ENCODE peak calls at places on chromosomes 12 and 14, in seven cellular contexts. D is endothelial cell of umbilical vein, G is breast epithelium, K is stomach, O is prostate gland, V is transverse colon, X is K562. Q is an unnamed sample.
A peak's percentile ranks its signal among the peaks of the same experiment; 100 is the strongest.

GRCh38 chr12:64531665-64532334 is 78.5 kb upstream of the RASSF3 start:
- DNase-seq in D (no peak), X (no peak), G (no peak), V (no peak), O (no peak), K (no peak), Q (no peak)

GRCh38 chr14:96307434-96307833 is 51.4 kb downstream of the BDKRB1 start:
- DNase-seq in D (no peak), K (no peak), X (no peak), G (no peak), V (no peak), O (no peak), Q (no peak)

GRCh38 chr12:10235761-10236631 is 23.3 kb downstream of the GABARAPL1 start:
- DNase-seq in D (peak; percentile 55), O (no peak), G (no peak), V (no peak), K (peak; percentile 31), X (peak; percentile 44), Q (no peak)

GRCh38 chr12:9052610-9053009 is 63.1 kb downstream of the A2M start:
- DNase-seq in V (no peak), D (no peak), O (no peak), X (no peak), G (no peak), K (no peak), Q (no peak)

GRCh38 chr12:103810108-103810507 is 30.9 kb downstream of the NT5DC3 start:
- DNase-seq in K (no peak), G (no peak), O (no peak), V (no peak), X (no peak), D (no peak), Q (peak; percentile 57)

GRCh38 chr12:22982635-22983034 is 357.7 kb downstream of the ETNK1 start:
- DNase-seq in K (no peak), G (no peak), D (no peak), X (no peak), O (no peak), V (no peak), Q (no peak)

GRCh38 chr14:92925446-92925845 is 2.5 kb downstream of the CHGA start:
- DNase-seq in K (no peak), V (no peak), X (no peak), D (no peak), G (no peak), O (no peak), Q (no peak)

GRCh38 chr14:94767321-94767878 is 2.5 kb downstream of the GSC start:
- DNase-seq in D (no peak), V (no peak), G (no peak), X (no peak), O (no peak), K (no peak), Q (no peak)

GRCh38 chr12:15782667-15783066 is 6.5 kb downstream of the EPS8 start:
- DNase-seq in K (no peak), D (no peak), G (no peak), X (no peak), V (no peak), O (no peak), Q (no peak)
- H3K4me3 ChIP-seq in K (no peak overlapping the region), D (no peak overlapping the region), G (no peak overlapping the region), X (no peak overlapping the region), V (no peak overlapping the region), O (no peak overlapping the region), Q (no peak overlapping the region)

GRCh38 chr12:114479831-114480230 is 73.9 kb upstream of the TBX5 start:
- DNase-seq in D (no peak), O (no peak), V (no peak), G (no peak), K (no peak), X (no peak), Q (no peak)
- TF ChIP-seq POLR2AphosphoS5 in D (no peak), O (no peak), V (no peak), G (no peak), K (no peak), X (no peak), Q (no peak)

DNA sequence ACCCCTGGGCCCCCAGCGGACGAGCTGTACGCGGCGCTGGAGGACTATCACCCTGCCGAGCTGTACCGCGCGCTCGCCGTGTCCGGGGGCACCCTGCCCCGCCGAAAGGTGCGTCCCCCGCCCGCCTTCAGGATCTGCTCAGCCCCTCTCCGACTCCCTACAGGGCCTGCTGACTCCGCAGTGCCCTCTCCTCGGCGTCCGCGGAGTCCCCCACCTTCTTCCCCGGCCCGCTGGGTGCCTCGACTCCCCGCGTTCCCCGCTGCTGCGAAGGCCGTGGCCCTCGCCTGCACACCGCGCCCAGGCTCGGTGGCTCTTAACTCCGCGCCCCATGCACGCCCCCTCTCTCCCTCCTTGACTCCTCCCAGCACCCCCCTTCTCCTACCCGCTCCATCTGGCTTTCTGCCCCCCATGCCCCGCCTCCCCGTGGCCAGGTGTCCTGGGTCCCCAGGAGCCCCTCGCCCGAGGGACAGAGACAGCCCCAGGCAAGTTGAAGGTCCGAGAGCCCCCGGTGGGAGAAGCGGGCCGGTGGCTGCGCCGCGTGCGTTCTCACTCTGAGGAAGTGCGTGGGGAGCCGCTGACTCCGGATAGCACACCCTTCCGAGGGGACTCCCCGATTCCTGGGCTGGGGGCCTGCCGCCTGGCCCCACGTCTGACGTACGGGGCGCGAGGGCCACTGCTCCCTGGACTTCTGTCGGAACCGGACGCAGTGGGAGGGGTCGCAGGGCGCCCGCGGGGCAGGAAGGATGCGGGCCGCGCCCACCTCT is 594 bp downstream of the TAMALIN start:
- DNase-seq in D (peak; percentile 47), X (no peak), V (peak; percentile 50), G (no peak), O (no peak), K (peak; percentile 32), Q (peak; percentile 80)
- TF ChIP-seq POLR2A in D (no peak), X (no peak), V (peak; percentile 7), G (no peak), O (no peak), K (no peak), Q (no peak)

GRCh38 chr12:123238330-123238682 is 5.1 kb downstream of the MTRFR start:
- DNase-seq in V (no peak), O (no peak), K (no peak), G (no peak), X (no peak), D (no peak), Q (no peak)
- H3K4me3 ChIP-seq in V (no peak overlapping the region), O (no peak overlapping the region), K (no peak overlapping the region), G (no peak overlapping the region), X (no peak overlapping the region), D (no peak overlapping the region), Q (no peak overlapping the region)

DNA sequence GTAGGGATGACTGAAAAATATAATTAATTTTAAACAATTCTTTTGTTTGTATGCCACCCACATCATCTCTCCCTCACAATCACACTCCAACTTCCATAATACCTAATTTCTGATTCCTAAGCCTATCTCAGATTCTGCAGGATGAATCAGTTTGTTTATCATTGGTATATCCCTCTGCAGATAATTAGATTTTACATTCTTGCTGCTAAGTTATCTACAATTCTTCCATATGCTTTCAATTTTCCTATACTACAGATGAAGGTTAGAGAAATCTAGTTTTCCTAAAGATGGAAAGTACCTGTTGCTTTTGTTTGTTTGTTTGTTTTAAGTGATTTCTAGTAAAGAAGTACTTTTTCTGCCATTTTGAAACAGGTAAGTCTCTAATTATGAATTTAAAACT is 105.3 kb downstream of the ANKS1B start:
- DNase-seq in O (no peak), D (no peak), G (no peak), V (no peak), X (no peak), K (no peak), Q (no peak)
- TF ChIP-seq POLR2AphosphoS5 in O (no peak), D (no peak), G (no peak), V (no peak), X (no peak), K (no peak), Q (no peak)

DNA sequence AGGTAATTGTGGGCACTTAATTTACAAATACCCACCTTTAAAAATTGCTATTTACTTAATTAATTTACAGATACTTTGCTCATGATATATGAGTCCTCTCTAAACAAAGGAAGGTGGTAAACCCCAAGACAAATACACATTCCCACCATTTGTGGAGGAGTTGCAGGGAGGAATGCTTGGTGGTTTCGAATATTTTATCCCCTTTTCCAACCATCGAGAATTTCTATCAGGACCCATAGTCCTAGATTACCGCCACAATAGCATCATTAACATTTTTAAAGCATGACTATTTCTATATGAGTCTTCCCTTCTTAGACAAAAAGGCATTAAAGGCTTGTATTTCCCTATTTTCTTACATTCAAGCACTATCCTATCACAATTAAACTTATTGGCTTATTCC is 34.2 kb upstream of the PLEKHA5 start:
- DNase-seq in G (no peak), K (no peak), V (no peak), X (no peak), O (no peak), D (no peak), Q (no peak)
- TF ChIP-seq POLR2A in G (no peak), K (no peak), V (no peak), X (no peak), O (no peak), D (no peak), Q (no peak)

GRCh38 chr12:70467476-70467875 is 101.4 kb downstream of the KCNMB4 start:
- DNase-seq in K (no peak), X (no peak), V (no peak), O (no peak), G (no peak), D (no peak), Q (no peak)
- H3K4me3 ChIP-seq in K (no peak overlapping the region), X (no peak overlapping the region), V (no peak overlapping the region), O (no peak overlapping the region), G (no peak overlapping the region), D (no peak overlapping the region), Q (no peak overlapping the region)

GRCh38 chr14:102738373-102739189 is 38.7 kb upstream of the TRAF3 start:
- DNase-seq in V (no peak), D (no peak), O (no peak), X (no peak), G (no peak), K (no peak), Q (no peak)

GRCh38 chr14:102739190-102739469 is 38.1 kb upstream of the TRAF3 start:
- DNase-seq in O (no peak), K (no peak), G (no peak), X (no peak), D (no peak), V (no peak), Q (no peak)

GRCh38 chr14:102733326-102733725 is 43.9 kb upstream of the TRAF3 start:
- DNase-seq in X (no peak), D (no peak), G (no peak), K (no peak), V (no peak), O (no peak), Q (no peak)

GRCh38 chr14:102736956-102737355 is 40.3 kb upstream of the TRAF3 start:
- DNase-seq in D (no peak), G (no peak), O (no peak), K (no peak), V (no peak), X (no peak), Q (no peak)

GRCh38 chr14:102737402-102738372 is 39.6 kb upstream of the TRAF3 start:
- DNase-seq in V (no peak), O (no peak), D (no peak), X (no peak), G (no peak), K (no peak), Q (no peak)
- TF ChIP-seq POLR2AphosphoS5 in V (no peak), O (no peak), D (no peak), X (no peak), G (no peak), K (no peak), Q (no peak)

Q was measured in sigmoid colon.